ENCODE peak calls at places on chromosomes 5 and 9, in five cellular contexts. One of them, this sample, is unnamed.

GRCh38 chr9:6562194-6562593 is 83.3 kb downstream of the GLDC start:
- DNase-seq in ovary: no peak
- DNase-seq in A673: no peak
- DNase-seq in effector memory CD4-positive, alpha-beta T cell: no peak
- DNase-seq in cardiac muscle cell: no peak
- DNase-seq in this sample: no peak

GRCh38 chr9:113990975-113991471 is 87.1 kb downstream of the AMBP start:
- DNase-seq in ovary: no peak
- DNase-seq in A673: no peak
- DNase-seq in effector memory CD4-positive, alpha-beta T cell: no peak
- DNase-seq in cardiac muscle cell: no peak
- DNase-seq in this sample: no peak

GRCh38 chr9:734831-735511 is 106.5 kb upstream of the DMRT1 start:
- DNase-seq in ovary: peak
- DNase-seq in A673: no peak
- DNase-seq in effector memory CD4-positive, alpha-beta T cell: no peak
- DNase-seq in cardiac muscle cell: no peak
- DNase-seq in this sample: peak

GRCh38 chr9:85292261-85292660 is 449.5 kb downstream of the AGTPBP1 start:
- DNase-seq in ovary: no peak
- DNase-seq in A673: no peak
- DNase-seq in effector memory CD4-positive, alpha-beta T cell: no peak
- DNase-seq in cardiac muscle cell: no peak
- DNase-seq in this sample: no peak

GRCh38 chr5:132768485-132768868 is 8.6 kb downstream of the SEPTIN8 start:
- DNase-seq in ovary: no peak
- DNase-seq in A673: no peak
- DNase-seq in effector memory CD4-positive, alpha-beta T cell: no peak
- DNase-seq in cardiac muscle cell: no peak
- DNase-seq in this sample: no peak

GRCh38 chr9:32703635-32704034 is 68.2 kb upstream of the TAF1L start:
- DNase-seq in ovary: no peak
- DNase-seq in A673: peak
- DNase-seq in effector memory CD4-positive, alpha-beta T cell: no peak
- DNase-seq in cardiac muscle cell: peak
- DNase-seq in this sample: no peak

GRCh38 chr5:98069876-98070512 is 703.5 kb upstream of the RGMB start:
- DNase-seq in ovary: no peak
- DNase-seq in A673: no peak
- DNase-seq in effector memory CD4-positive, alpha-beta T cell: no peak
- DNase-seq in cardiac muscle cell: no peak
- DNase-seq in this sample: no peak

GRCh38 chr9:70987986-70988385 is 133.4 kb downstream of the TRPM3 start:
- DNase-seq in ovary: no peak
- DNase-seq in A673: no peak
- DNase-seq in effector memory CD4-positive, alpha-beta T cell: no peak
- DNase-seq in cardiac muscle cell: no peak
- DNase-seq in this sample: no peak

GRCh38 chr5:158451203-158451982 is 592.4 kb upstream of the CLINT1 start:
- DNase-seq in ovary: no peak
- DNase-seq in A673: no peak
- DNase-seq in effector memory CD4-positive, alpha-beta T cell: no peak
- DNase-seq in cardiac muscle cell: no peak
- DNase-seq in this sample: peak

GRCh38 chr5:2021484-2022176 is 138.9 kb upstream of the IRX4 start:
- DNase-seq in ovary: no peak
- DNase-seq in A673: no peak
- DNase-seq in effector memory CD4-positive, alpha-beta T cell: no peak
- DNase-seq in cardiac muscle cell: no peak
- DNase-seq in this sample: no peak

GRCh38 chr5:142404046-142404477 is 79.2 kb upstream of the SPRY4 start:
- DNase-seq in ovary: no peak
- DNase-seq in A673: no peak
- DNase-seq in effector memory CD4-positive, alpha-beta T cell: no peak
- DNase-seq in cardiac muscle cell: peak
- DNase-seq in this sample: no peak

GRCh38 chr9:128729302-128729701 is 5.4 kb upstream of the ZDHHC12 start:
- DNase-seq in ovary: no peak
- DNase-seq in A673: no peak
- DNase-seq in effector memory CD4-positive, alpha-beta T cell: no peak
- DNase-seq in cardiac muscle cell: no peak
- DNase-seq in this sample: no peak

GRCh38 chr9:131676431-131676972 is 63.4 kb downstream of the RAPGEF1 start:
- DNase-seq in ovary: no peak
- DNase-seq in A673: no peak
- DNase-seq in effector memory CD4-positive, alpha-beta T cell: no peak
- DNase-seq in cardiac muscle cell: no peak
- DNase-seq in this sample: no peak

GRCh38 chr9:16112116-16112515 is 559.3 kb downstream of the CCDC171 start:
- DNase-seq in ovary: no peak
- DNase-seq in A673: no peak
- DNase-seq in effector memory CD4-positive, alpha-beta T cell: no peak
- DNase-seq in cardiac muscle cell: peak
- DNase-seq in this sample: no peak

GRCh38 chr5:1152156-1152555 is 40.3 kb upstream of the SLC12A7 start:
- DNase-seq in ovary: no peak
- DNase-seq in A673: no peak
- DNase-seq in effector memory CD4-positive, alpha-beta T cell: no peak
- DNase-seq in cardiac muscle cell: no peak
- DNase-seq in this sample: no peak

GRCh38 chr9:74138182-74138581 is 359.0 kb upstream of the RORB start:
- DNase-seq in ovary: no peak
- DNase-seq in A673: no peak
- DNase-seq in effector memory CD4-positive, alpha-beta T cell: no peak
- DNase-seq in cardiac muscle cell: no peak
- DNase-seq in this sample: no peak

GRCh38 chr9:108468364-108468763 is 387.4 kb downstream of the ACTL7B start:
- DNase-seq in ovary: no peak
- DNase-seq in A673: peak
- DNase-seq in effector memory CD4-positive, alpha-beta T cell: no peak
- DNase-seq in cardiac muscle cell: peak
- DNase-seq in this sample: no peak

GRCh38 chr5:178413992-178414391 is 176.2 kb downstream of the COL23A1 start:
- DNase-seq in ovary: no peak
- DNase-seq in A673: no peak
- DNase-seq in effector memory CD4-positive, alpha-beta T cell: no peak
- DNase-seq in cardiac muscle cell: no peak
- DNase-seq in this sample: no peak

GRCh38 chr9:77392328-77392727 is 215.0 kb downstream of the VPS13A start:
- DNase-seq in ovary: no peak
- DNase-seq in A673: no peak
- DNase-seq in effector memory CD4-positive, alpha-beta T cell: no peak
- DNase-seq in cardiac muscle cell: no peak
- DNase-seq in this sample: no peak

GRCh38 chr5:53879708-53880356 is 319.4 kb downstream of the NDUFS4 start:
- DNase-seq in ovary: no peak
- DNase-seq in A673: no peak
- DNase-seq in effector memory CD4-positive, alpha-beta T cell: no peak
- DNase-seq in cardiac muscle cell: no peak
- DNase-seq in this sample: no peak

GRCh38 chr9:125747053-125747764 is at the start of gene PBX3:
- DNase-seq in ovary: peak
- DNase-seq in A673: peak
- DNase-seq in effector memory CD4-positive, alpha-beta T cell: peak
- DNase-seq in cardiac muscle cell: peak
- DNase-seq in this sample: peak

GRCh38 chr9:78130004-78130403 is 98.4 kb upstream of the GNAQ start:
- DNase-seq in ovary: no peak
- DNase-seq in A673: peak
- DNase-seq in effector memory CD4-positive, alpha-beta T cell: no peak
- DNase-seq in cardiac muscle cell: peak
- DNase-seq in this sample: no peak

GRCh38 chr5:14185336-14186131 is 42.4 kb downstream of the TRIO start:
- DNase-seq in ovary: no peak
- DNase-seq in A673: no peak
- DNase-seq in effector memory CD4-positive, alpha-beta T cell: no peak
- DNase-seq in cardiac muscle cell: no peak
- DNase-seq in this sample: no peak

GRCh38 chr9:117375956-117376355 is 38.9 kb downstream of the ASTN2 start:
- DNase-seq in ovary: no peak
- DNase-seq in A673: no peak
- DNase-seq in effector memory CD4-positive, alpha-beta T cell: no peak
- DNase-seq in cardiac muscle cell: no peak
- DNase-seq in this sample: no peak

GRCh38 chr5:7850241-7850532 is 746 bp downstream of the CFAP90 start:
- DNase-seq in ovary: peak
- DNase-seq in A673: no peak
- DNase-seq in effector memory CD4-positive, alpha-beta T cell: no peak
- DNase-seq in cardiac muscle cell: no peak
- DNase-seq in this sample: no peak

GRCh38 chr5:7851617-7852289 is 820 bp upstream of the CFAP90 start:
- DNase-seq in ovary: no peak
- DNase-seq in A673: no peak
- DNase-seq in effector memory CD4-positive, alpha-beta T cell: no peak
- DNase-seq in cardiac muscle cell: no peak
- DNase-seq in this sample: no peak

GRCh38 chr5:7852542-7852941 is 1.6 kb upstream of the CFAP90 start:
- DNase-seq in ovary: no peak
- DNase-seq in A673: no peak
- DNase-seq in effector memory CD4-positive, alpha-beta T cell: no peak
- DNase-seq in cardiac muscle cell: no peak
- DNase-seq in this sample: no peak

GRCh38 chr5:7850533-7851239 is at the start of gene CFAP90:
- DNase-seq in ovary: peak
- DNase-seq in A673: peak
- DNase-seq in effector memory CD4-positive, alpha-beta T cell: peak
- DNase-seq in cardiac muscle cell: peak
- DNase-seq in this sample: peak

GRCh38 chr5:7851240-7851592 is 283 bp upstream of the CFAP90 start:
- DNase-seq in ovary: no peak
- DNase-seq in A673: no peak
- DNase-seq in effector memory CD4-positive, alpha-beta T cell: no peak
- DNase-seq in cardiac muscle cell: no peak
- DNase-seq in this sample: no peak
- H3K4me3 ChIP-seq in ovary: peak
- H3K4me3 ChIP-seq in A673: peak
- H3K4me3 ChIP-seq in effector memory CD4-positive, alpha-beta T cell: peak
- H3K4me3 ChIP-seq in cardiac muscle cell: peak
- H3K4me3 ChIP-seq in this sample: peak

DNA sequence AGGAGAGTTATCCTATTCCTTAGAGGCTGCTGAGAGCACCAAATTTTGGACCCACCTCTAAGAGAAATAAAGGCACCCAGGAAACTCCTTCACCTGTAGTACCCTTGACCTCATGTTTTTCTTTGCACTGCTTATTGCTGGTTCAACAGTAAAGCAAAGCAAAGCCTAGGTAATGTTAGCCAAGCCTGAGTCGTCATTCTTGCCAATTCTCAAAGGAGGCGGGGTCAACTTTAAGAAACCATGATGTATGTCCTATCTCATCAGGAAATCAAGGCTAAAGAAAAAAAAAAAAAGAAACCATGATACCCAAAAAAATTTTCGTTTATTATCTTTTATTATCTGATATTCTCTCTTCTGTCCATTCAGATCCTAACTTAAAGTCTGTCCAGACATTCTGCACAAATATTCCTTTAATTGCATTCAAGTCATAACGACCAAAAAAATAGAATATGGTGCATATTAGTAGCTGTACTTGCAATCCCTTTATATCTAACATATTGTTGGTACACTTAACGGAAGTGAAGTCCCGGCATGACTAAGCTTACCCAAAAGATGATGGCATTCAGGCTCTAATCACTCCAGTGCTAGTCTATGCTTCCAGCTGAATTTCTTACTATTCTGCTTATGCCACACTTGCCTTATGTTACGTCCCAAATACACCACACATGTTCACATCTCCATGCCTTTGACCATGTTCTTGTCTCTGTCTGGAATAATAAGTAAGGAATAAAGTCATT is 1.8 kb downstream of the AUH start:
- DNase-seq in ovary: no peak
- DNase-seq in A673: no peak
- DNase-seq in effector memory CD4-positive, alpha-beta T cell: no peak
- DNase-seq in cardiac muscle cell: no peak
- DNase-seq in this sample: no peak
- H3K4me3 ChIP-seq in ovary: peak
- H3K4me3 ChIP-seq in A673: no peak
- H3K4me3 ChIP-seq in effector memory CD4-positive, alpha-beta T cell: no peak
- H3K4me3 ChIP-seq in cardiac muscle cell: peak
- H3K4me3 ChIP-seq in this sample: peak

GRCh38 chr9:137241490-137242328 is 622 bp downstream of the TUBB4B start:
- DNase-seq in ovary: peak
- DNase-seq in A673: no peak
- DNase-seq in effector memory CD4-positive, alpha-beta T cell: peak
- DNase-seq in cardiac muscle cell: peak
- DNase-seq in this sample: peak

GRCh38 chr9:137242329-137243204 is 1.5 kb downstream of the TUBB4B start:
- DNase-seq in ovary: no peak
- DNase-seq in A673: no peak
- DNase-seq in effector memory CD4-positive, alpha-beta T cell: no peak
- DNase-seq in cardiac muscle cell: no peak
- DNase-seq in this sample: no peak

GRCh38 chr9:137245450-137246421 is 4.6 kb downstream of the TUBB4B start:
- DNase-seq in ovary: no peak
- DNase-seq in A673: no peak
- DNase-seq in effector memory CD4-positive, alpha-beta T cell: no peak
- DNase-seq in cardiac muscle cell: no peak
- DNase-seq in this sample: no peak

GRCh38 chr9:137244486-137245449 is 3.7 kb downstream of the TUBB4B start:
- DNase-seq in ovary: no peak
- DNase-seq in A673: no peak
- DNase-seq in effector memory CD4-positive, alpha-beta T cell: no peak
- DNase-seq in cardiac muscle cell: no peak
- DNase-seq in this sample: no peak

DNA sequence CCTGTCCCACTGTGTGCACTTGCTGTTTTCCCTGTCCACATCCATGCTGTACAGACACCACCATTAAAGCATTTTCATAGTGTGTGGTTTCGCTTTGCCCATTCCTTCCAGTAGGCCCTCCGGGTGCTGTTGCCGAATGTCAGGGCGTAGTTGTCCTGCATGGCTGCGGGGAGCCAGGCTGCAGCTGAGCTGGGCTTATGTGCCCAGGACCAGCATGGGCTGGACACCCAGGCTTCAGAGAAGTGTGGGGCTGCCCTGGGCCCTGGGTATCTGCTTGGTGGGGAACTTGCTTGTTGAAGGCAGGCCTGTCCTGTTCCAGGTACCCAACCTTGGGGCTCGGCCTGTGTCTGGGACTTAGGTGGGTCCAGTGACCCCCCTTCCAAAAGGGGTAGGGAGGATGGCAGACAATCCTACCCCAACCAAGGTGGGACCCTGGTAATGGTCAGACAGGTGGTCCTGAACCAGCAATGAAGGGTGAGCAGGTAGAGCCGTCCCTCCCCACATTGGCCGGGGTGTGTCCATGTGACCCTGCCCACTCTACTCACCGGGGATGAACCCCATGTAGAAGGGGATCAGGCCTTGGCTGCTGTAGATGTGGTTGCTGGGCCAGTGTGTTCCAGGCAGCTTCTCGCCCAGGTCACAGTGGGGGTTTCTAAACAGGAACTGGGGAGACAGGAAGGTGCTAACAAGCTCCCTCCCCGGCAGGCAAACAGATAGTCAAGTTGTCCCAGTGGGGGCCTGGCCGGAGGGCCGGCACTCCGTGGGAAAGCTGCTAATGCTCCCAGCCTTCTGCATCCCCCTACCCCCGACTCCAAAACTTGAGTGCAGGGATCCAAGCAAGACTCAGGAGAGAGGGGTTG is 2.8 kb downstream of the TUBB4B start:
- DNase-seq in ovary: no peak
- DNase-seq in A673: no peak
- DNase-seq in effector memory CD4-positive, alpha-beta T cell: no peak
- DNase-seq in cardiac muscle cell: no peak
- DNase-seq in this sample: no peak
- H3K4me3 ChIP-seq in ovary: no peak
- H3K4me3 ChIP-seq in A673: peak
- H3K4me3 ChIP-seq in effector memory CD4-positive, alpha-beta T cell: no peak
- H3K4me3 ChIP-seq in cardiac muscle cell: no peak
- H3K4me3 ChIP-seq in this sample: no peak

GRCh38 chr9:134456740-134457315 is 130.6 kb downstream of the RXRA start:
- DNase-seq in ovary: no peak
- DNase-seq in A673: no peak
- DNase-seq in effector memory CD4-positive, alpha-beta T cell: no peak
- DNase-seq in cardiac muscle cell: no peak
- DNase-seq in this sample: no peak
- H3K4me3 ChIP-seq in ovary: peak
- H3K4me3 ChIP-seq in A673: no peak
- H3K4me3 ChIP-seq in effector memory CD4-positive, alpha-beta T cell: peak
- H3K4me3 ChIP-seq in cardiac muscle cell: no peak
- H3K4me3 ChIP-seq in this sample: peak

This sample was measured in heart left ventricle.